ENCODE peak calls at places on chromosomes 11 and 22, in seven cellular contexts. F is tibial nerve, R is adrenal gland, T is AG04450, K is RWPE2, J is prostate gland, S is vagina. Q is an unnamed sample.

GRCh38 chr22:23035557-23036277 is 34.6 kb upstream of the GNAZ start:
- DNase-seq in F (no peak), R (no peak), T (no peak), K (no peak), J (no peak), S (no peak), Q (no peak)

GRCh38 chr22:41995211-41995610 is 3.4 kb upstream of the WBP2NL start:
- DNase-seq in F (no peak), R (no peak), T (no peak), K (no peak), J (no peak), S (no peak), Q (no peak)

GRCh38 chr11:128608732-128609131 is 21.4 kb upstream of the ETS1 start:
- DNase-seq in F (no peak), R (no peak), T (no peak), K (no peak), J (no peak), S (no peak), Q (no peak)

GRCh38 chr11:3014314-3014938 is 22.3 kb upstream of the NAP1L4 start:
- DNase-seq in F (no peak), R (no peak), T (no peak), K (no peak), J (no peak), S (no peak), Q (no peak)

GRCh38 chr11:32131321-32131720 is 40.4 kb downstream of the RCN1 start:
- DNase-seq in F (no peak), R (no peak), T (no peak), K (no peak), J (no peak), S (no peak), Q (no peak)

GRCh38 chr11:86735462-86736302 is 63.3 kb upstream of the ME3 start:
- DNase-seq in F (no peak), R (no peak), T (no peak), K (no peak), J (no peak), S (no peak), Q (no peak)

GRCh38 chr22:17672417-17672991 is 33.9 kb downstream of the BCL2L13 start:
- DNase-seq in F (no peak), R (no peak), T (no peak), K (no peak), J (no peak), S (no peak), Q (no peak)

GRCh38 chr22:43081968-43082367 is 7.2 kb downstream of the TTLL1 start:
- DNase-seq in F (no peak), R (no peak), T (no peak), K (no peak), J (no peak), S (no peak), Q (no peak)

GRCh38 chr11:126430581-126431320 is 75.3 kb downstream of the ST3GAL4 start:
- DNase-seq in F (no peak), R (no peak), T (no peak), K (no peak), J (no peak), S (no peak), Q (no peak)

GRCh38 chr11:3002346-3002745 is 10.2 kb upstream of the NAP1L4 start:
- DNase-seq in F (no peak), R (no peak), T (no peak), K (no peak), J (no peak), S (no peak), Q (no peak)

GRCh38 chr11:43861141-43861540 is 19.5 kb upstream of the ALKBH3 start:
- DNase-seq in F (no peak), R (no peak), T (no peak), K (no peak), J (no peak), S (no peak), Q (no peak)

GRCh38 chr11:3171931-3172560 is 6.9 kb upstream of the OSBPL5 start:
- DNase-seq in F (no peak), R (no peak), T (no peak), K (peak), J (no peak), S (no peak), Q (no peak)

GRCh38 chr11:125202977-125203376 is 38.4 kb downstream of the PKNOX2 start:
- DNase-seq in F (no peak), R (no peak), T (no peak), K (no peak), J (no peak), S (no peak), Q (no peak)

GRCh38 chr22:40585205-40585778 is 51.2 kb downstream of the MRTFA start:
- DNase-seq in F (no peak), R (no peak), T (no peak), K (no peak), J (no peak), S (no peak), Q (no peak)

DNA sequence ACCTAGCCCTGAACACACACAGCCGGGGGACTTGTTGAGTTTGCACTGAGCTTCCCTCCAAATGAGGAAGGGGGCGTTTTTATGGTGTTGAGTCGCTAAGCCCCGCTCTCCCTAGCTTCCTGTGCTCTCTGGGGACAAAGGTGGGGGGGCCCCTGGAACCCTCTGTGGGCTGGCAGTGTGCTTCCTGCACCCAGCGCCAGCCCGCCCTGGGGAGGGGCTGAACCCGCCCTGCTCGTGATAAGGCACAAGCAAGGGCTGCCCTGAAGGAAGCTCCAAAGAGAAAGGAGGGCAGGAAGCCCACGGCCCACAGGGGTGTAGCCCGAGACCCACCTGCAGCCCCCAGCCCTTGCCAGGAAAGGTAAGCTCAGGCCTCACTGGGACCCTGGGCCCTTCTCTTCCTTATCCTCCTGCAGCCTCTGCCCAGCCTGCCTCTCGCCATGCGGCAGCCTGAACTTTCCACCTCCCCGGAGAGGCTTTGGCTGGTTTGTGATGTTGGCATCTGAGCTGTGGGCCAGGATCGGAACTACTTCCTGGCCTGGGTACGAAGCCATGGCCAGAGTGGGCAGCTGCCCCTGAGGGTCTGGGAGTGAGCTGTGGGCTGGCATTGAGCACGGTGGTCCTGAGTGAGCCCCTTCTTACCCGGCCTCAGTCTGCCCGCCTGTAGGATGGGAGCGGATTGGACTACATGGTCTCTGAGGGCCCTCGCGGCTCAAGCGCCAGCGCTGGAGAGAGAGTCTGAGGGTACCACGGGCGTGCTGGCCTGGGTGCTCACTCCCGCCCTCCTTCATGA is at the start of gene FERMT3:
- DNase-seq in F (peak), R (peak), T (no peak), K (no peak), J (no peak), S (no peak), Q (no peak)
- H3K27ac ChIP-seq in F (peak), R (peak), T (peak), K (no peak), J (peak), S (peak), Q (peak)

GRCh38 chr11:68950268-68950667 is 30.5 kb downstream of the MRGPRD start:
- DNase-seq in F (no peak), R (no peak), T (no peak), K (no peak), J (no peak), S (no peak), Q (no peak)

GRCh38 chr11:68948496-68948895 is 32.3 kb downstream of the MRGPRD start:
- DNase-seq in F (no peak), R (no peak), T (no peak), K (no peak), J (no peak), S (no peak), Q (no peak)

GRCh38 chr11:68947151-68947550 is 33.6 kb downstream of the MRGPRD start:
- DNase-seq in F (no peak), R (no peak), T (no peak), K (no peak), J (no peak), S (no peak), Q (no peak)

GRCh38 chr11:68948948-68949347 is 31.8 kb downstream of the MRGPRD start:
- DNase-seq in F (no peak), R (no peak), T (no peak), K (no peak), J (no peak), S (no peak), Q (no peak)

GRCh38 chr11:68946416-68947090 is 34.2 kb downstream of the MRGPRD start:
- DNase-seq in F (peak), R (peak), T (peak), K (peak), J (no peak), S (no peak), Q (no peak)
- H3K27ac ChIP-seq in F (peak), R (no peak), T (peak), K (no peak), J (no peak), S (peak), Q (no peak)

GRCh38 chr11:114199051-114199450 is 97.1 kb upstream of the NNMT start:
- DNase-seq in F (no peak), R (no peak), T (no peak), K (no peak), J (no peak), S (no peak), Q (no peak)

GRCh38 chr11:114200351-114200750 is 95.8 kb upstream of the NNMT start:
- DNase-seq in F (no peak), R (no peak), T (no peak), K (no peak), J (no peak), S (no peak), Q (no peak)

GRCh38 chr11:114202011-114202609 is 94.1 kb upstream of the NNMT start:
- DNase-seq in F (no peak), R (no peak), T (no peak), K (no peak), J (no peak), S (no peak), Q (no peak)

GRCh38 chr11:114201219-114201618 is 95.0 kb upstream of the NNMT start:
- DNase-seq in F (no peak), R (no peak), T (no peak), K (no peak), J (no peak), S (no peak), Q (no peak)

GRCh38 chr11:114200785-114201184 is 95.4 kb upstream of the NNMT start:
- DNase-seq in F (no peak), R (no peak), T (no peak), K (no peak), J (no peak), S (no peak), Q (no peak)
- H3K27ac ChIP-seq in F (peak), R (no peak), T (no peak), K (no peak), J (peak), S (peak), Q (no peak)

GRCh38 chr11:45791524-45791923 is 13.4 kb upstream of the SLC35C1 start:
- DNase-seq in F (no peak), R (no peak), T (no peak), K (no peak), J (no peak), S (no peak), Q (no peak)
- H3K27ac ChIP-seq in F (no peak), R (no peak), T (no peak), K (no peak), J (no peak), S (no peak), Q (no peak)